ENCODE peak calls at places on chromosomes 12 and 14, in seven cellular contexts. G, Z, T, W, Y, K and R are unnamed samples.

GRCh38 chr14:52650774-52651173 is 44.6 kb downstream of the ERO1A start:
- DNase-seq in T (no peak), Y (no peak), G (no peak), W (no peak), Z (no peak), K (no peak), R (no peak)

GRCh38 chr12:52925717-52926595 is 21.1 kb upstream of the KRT8 start:
- DNase-seq in W (no peak), T (no peak), Y (no peak), K (no peak), G (no peak), Z (no peak), R (no peak)

GRCh38 chr12:101108130-101108529 is 101.9 kb downstream of the SLC5A8 start:
- DNase-seq in G (no peak), K (no peak), T (no peak), Y (no peak), W (no peak), Z (peak; percentile 7), R (no peak)

GRCh38 chr14:20855652-20856291 is 35.4 kb upstream of the RNASE3 start:
- DNase-seq in W (peak; percentile 58), Z (peak; percentile 73), T (no peak), Y (no peak), G (peak; percentile 57), K (peak; percentile 27), R (no peak)

GRCh38 chr12:53171725-53172329 is 8.7 kb upstream of the ZNF740 start:
- DNase-seq in T (no peak), K (peak; percentile 55), W (no peak), G (no peak), Y (no peak), Z (no peak), R (peak; percentile 41)

GRCh38 chr14:96126339-96126770 is 78.3 kb upstream of the BDKRB2 start:
- DNase-seq in Z (no peak), K (no peak), T (peak; percentile 17), Y (no peak), W (no peak), G (no peak), R (no peak)

GRCh38 chr12:26935636-26936378 is 2.0 kb downstream of the INTS13 start:
- DNase-seq in K (no peak), G (no peak), Z (no peak), W (no peak), T (no peak), Y (no peak), R (no peak)

GRCh38 chr12:29655861-29656260 is 127.9 kb downstream of the TMTC1 start:
- DNase-seq in T (no peak), Y (no peak), K (no peak), G (peak; percentile 26), Z (no peak), W (no peak), R (no peak)

GRCh38 chr14:81169711-81170103 is 51.1 kb downstream of the GTF2A1 start:
- DNase-seq in G (peak; percentile 74), K (peak; percentile 52), Z (no peak), W (peak; percentile 87), Y (peak; percentile 84), T (no peak), R (peak; percentile 77)

GRCh38 chr12:65603428-65604351 is 220.6 kb upstream of the HMGA2 start:
- DNase-seq in Z (peak; percentile 75), Y (no peak), T (no peak), G (peak; percentile 47), K (peak; percentile 17), W (peak; percentile 50), R (no peak)

GRCh38 chr12:130582286-130582685 is 133.8 kb downstream of the RIMBP2 start:
- DNase-seq in K (no peak), W (no peak), Z (no peak), G (no peak), Y (no peak), T (no peak), R (no peak)

GRCh38 chr12:28640519-28640918 is 450.3 kb downstream of the CCDC91 start:
- DNase-seq in K (no peak), W (no peak), Y (no peak), Z (no peak), G (no peak), T (no peak), R (no peak)

GRCh38 chr12:121187501-121187900 is 22.4 kb upstream of the P2RX4 start:
- DNase-seq in W (no peak), T (no peak), Y (no peak), Z (no peak), G (no peak), K (no peak), R (no peak)

GRCh38 chr14:104136472-104137296 is 1.7 kb upstream of the KIF26A start:
- DNase-seq in Z (no peak), T (no peak), G (no peak), Y (peak; percentile 52), K (no peak), W (peak; percentile 34), R (no peak)

GRCh38 chr12:51748235-51748634 is 100.3 kb downstream of the FIGNL2 start:
- DNase-seq in G (no peak), Y (no peak), Z (no peak), T (no peak), W (no peak), K (no peak), R (no peak)

GRCh38 chr12:2311001-2311778 is 258.4 kb downstream of the CACNA1C start:
- DNase-seq in W (no peak), K (no peak), G (no peak), Y (no peak), T (no peak), Z (no peak), R (no peak)

GRCh38 chr12:34405286-34406227 is 383.3 kb downstream of the ALG10 start:
- DNase-seq in Y (peak; percentile 40), Z (no peak), K (peak; percentile 1), W (peak; percentile 34), T (no peak), G (no peak), R (peak; percentile 57)

GRCh38 chr12:80068173-80068572 is 31.2 kb upstream of the OTOGL start:
- DNase-seq in K (no peak), T (no peak), Y (no peak), G (no peak), Z (no peak), W (no peak), R (no peak)

GRCh38 chr12:4899361-4899760 is 10.3 kb upstream of the KCNA1 start:
- DNase-seq in W (no peak), G (no peak), K (no peak), T (no peak), Y (no peak), Z (no peak), R (no peak)

GRCh38 chr14:104317975-104318557 is 179.7 kb downstream of the KIF26A start:
- DNase-seq in Z (no peak), K (peak; percentile 6), W (no peak), G (no peak), Y (no peak), T (no peak), R (peak; percentile 41)

GRCh38 chr12:1916396-1917171 is 1.9 kb downstream of the CACNA2D4 start:
- DNase-seq in W (peak; percentile 49), Z (no peak), G (peak; percentile 73), T (no peak), Y (peak; percentile 75), K (peak; percentile 19), R (no peak)

GRCh38 chr14:38777401-38777800 is 325.6 kb downstream of the SEC23A start:
- DNase-seq in G (no peak), K (no peak), W (no peak), T (no peak), Y (no peak), Z (no peak), R (no peak)

GRCh38 chr14:75427482-75428229 is at the start of gene JDP2:
- DNase-seq in Z (peak; percentile 22), Y (peak; percentile 98), G (peak; percentile 96), T (no peak), W (peak; percentile 96), K (peak; percentile 93), R (peak; percentile 90)

GRCh38 chr14:60215520-60216195 is 33.4 kb upstream of the PPM1A start:
- DNase-seq in G (no peak), T (no peak), Y (no peak), K (peak; percentile 38), W (no peak), Z (no peak), R (no peak)
- H3K27ac ChIP-seq in G (no peak overlapping the region), T (no peak overlapping the region), Y (no peak overlapping the region), K (peak overlapping the region; percentile 76), W (no peak overlapping the region), Z (no peak overlapping the region), R (no peak overlapping the region)

DNA sequence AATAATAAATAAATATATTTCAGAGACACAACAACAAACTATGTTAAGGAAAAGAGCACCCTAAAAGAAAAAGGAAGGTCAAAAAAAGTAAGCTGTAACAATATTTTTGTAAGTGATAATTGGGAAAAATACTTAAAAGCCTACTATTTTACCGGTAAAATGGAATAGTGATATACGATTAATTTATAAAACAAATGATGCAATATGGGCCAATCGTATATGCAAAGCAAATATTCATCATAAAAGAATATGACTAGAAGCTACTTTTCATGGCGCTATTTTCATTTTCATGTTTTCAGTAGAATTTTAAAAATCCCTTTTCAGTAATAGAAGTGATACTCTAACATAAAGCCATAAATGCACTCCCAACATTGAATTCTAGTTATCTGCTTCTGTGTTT is 131.0 kb upstream of the AMIGO2 start:
- DNase-seq in Y (no peak), T (no peak), W (no peak), Z (no peak), K (no peak), G (no peak), R (no peak)
- H3K27ac ChIP-seq in Y (no peak overlapping the region), T (peak overlapping the region; percentile 6), W (no peak overlapping the region), Z (no peak overlapping the region), K (no peak overlapping the region), G (no peak overlapping the region), R (no peak overlapping the region)

DNA sequence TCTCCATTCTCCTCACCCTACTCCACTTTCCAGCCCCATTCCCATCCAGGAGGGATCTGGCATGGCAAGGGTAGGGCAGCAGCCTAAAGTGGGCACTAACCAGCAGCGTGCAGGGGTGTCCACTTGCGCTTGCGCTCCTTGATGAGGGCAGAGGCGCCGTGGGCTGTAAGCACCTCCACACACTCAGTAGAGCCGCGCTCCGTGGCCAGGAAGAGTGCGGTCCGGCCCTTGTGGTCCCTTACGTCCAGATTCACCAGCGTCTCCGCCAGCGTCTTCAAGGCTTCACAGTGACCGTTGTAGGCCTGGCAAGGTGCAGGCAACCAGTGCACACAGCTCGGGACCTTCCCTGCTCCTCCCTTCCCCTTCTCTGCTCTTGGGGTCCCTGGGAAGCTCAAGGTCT is 10.3 kb downstream of the ANKRD52 start:
- DNase-seq in G (no peak), K (no peak), Y (peak; percentile 43), W (peak; percentile 30), T (no peak), Z (no peak), R (no peak)
- H3K27ac ChIP-seq in G (no peak overlapping the region), K (no peak overlapping the region), Y (no peak overlapping the region), W (no peak overlapping the region), T (no peak overlapping the region), Z (no peak overlapping the region), R (no peak overlapping the region)

DNA sequence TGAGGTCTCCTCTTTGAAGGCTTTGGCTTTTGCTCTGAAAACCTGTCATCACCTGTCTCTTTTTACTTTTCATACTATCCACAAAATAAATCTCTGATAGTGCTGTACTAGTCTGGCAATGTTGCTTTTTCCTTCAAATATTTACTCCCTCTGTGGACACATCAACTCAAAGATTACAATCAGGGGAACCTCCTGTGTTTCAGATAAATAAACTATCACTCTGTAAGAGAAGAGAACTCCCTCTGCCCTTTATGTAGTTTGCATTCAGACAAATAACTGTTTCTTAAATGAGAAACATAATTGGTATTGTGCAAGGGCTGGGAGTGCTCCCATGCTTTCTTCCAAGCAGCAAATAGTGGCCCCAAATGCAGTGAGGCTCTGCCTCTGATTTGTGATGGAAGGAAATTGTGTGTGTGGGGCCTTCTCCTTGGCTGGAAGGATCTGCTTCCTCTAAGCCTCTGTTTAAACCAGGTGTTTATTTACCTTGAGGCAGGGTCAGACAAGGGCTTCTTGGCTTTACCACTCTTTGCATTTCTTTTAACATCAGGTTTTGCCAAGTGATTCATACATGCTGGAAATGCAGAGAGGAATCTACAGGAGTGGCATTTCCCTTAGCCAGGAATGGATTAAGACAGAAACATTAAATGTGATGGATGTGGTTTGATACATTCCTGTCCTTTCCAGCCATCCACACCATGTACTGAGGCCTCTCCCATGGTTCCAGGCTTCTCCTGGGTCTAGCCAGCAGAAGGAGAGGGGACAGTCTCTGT is 69.0 kb downstream of the AKAP6 start:
- DNase-seq in G (no peak), Z (no peak), Y (no peak), K (peak; percentile 17), W (no peak), T (no peak), R (no peak)
- H3K27ac ChIP-seq in G (no peak overlapping the region), Z (no peak overlapping the region), Y (no peak overlapping the region), K (peak overlapping the region; percentile 30), W (no peak overlapping the region), T (no peak overlapping the region), R (no peak overlapping the region)